ENCODE peak calls at places on chromosomes 1 and 21, in seven cellular contexts. One of them, this sample, is unnamed.

GRCh38 chr1:163785868-163786267 is 464.1 kb downstream of the NUF2 start:
- DNase-seq in astrocyte of the spinal cord: no peak
- DNase-seq in CD8-positive, alpha-beta T cell: no peak
- DNase-seq in heart left ventricle: no peak
- DNase-seq in IMR-90: no peak
- DNase-seq in fibroblast of mammary gland: no peak
- DNase-seq in endodermal cell: no peak
- DNase-seq in this sample: no peak

GRCh38 chr1:183097438-183098051 is 74.3 kb downstream of the LAMC1 start:
- DNase-seq in astrocyte of the spinal cord: peak
- DNase-seq in CD8-positive, alpha-beta T cell: no peak
- DNase-seq in heart left ventricle: no peak
- DNase-seq in IMR-90: peak
- DNase-seq in fibroblast of mammary gland: peak
- DNase-seq in endodermal cell: no peak
- DNase-seq in this sample: peak

GRCh38 chr1:2019571-2020309 is 595 bp downstream of the GABRD start:
- DNase-seq in astrocyte of the spinal cord: no peak
- DNase-seq in CD8-positive, alpha-beta T cell: no peak
- DNase-seq in heart left ventricle: no peak
- DNase-seq in IMR-90: no peak
- DNase-seq in fibroblast of mammary gland: no peak
- DNase-seq in endodermal cell: peak
- DNase-seq in this sample: no peak

GRCh38 chr1:102550729-102551384 is 554.1 kb upstream of the OLFM3 start:
- DNase-seq in astrocyte of the spinal cord: peak
- DNase-seq in CD8-positive, alpha-beta T cell: no peak
- DNase-seq in heart left ventricle: no peak
- DNase-seq in IMR-90: peak
- DNase-seq in fibroblast of mammary gland: peak
- DNase-seq in endodermal cell: peak
- DNase-seq in this sample: peak

GRCh38 chr1:231970684-231971083 is 344.1 kb downstream of the DISC1 start:
- DNase-seq in astrocyte of the spinal cord: no peak
- DNase-seq in CD8-positive, alpha-beta T cell: no peak
- DNase-seq in heart left ventricle: no peak
- DNase-seq in IMR-90: no peak
- DNase-seq in fibroblast of mammary gland: no peak
- DNase-seq in endodermal cell: no peak
- DNase-seq in this sample: no peak

GRCh38 chr1:160707171-160708109 is 4.2 kb downstream of the CD48 start:
- DNase-seq in astrocyte of the spinal cord: no peak
- DNase-seq in CD8-positive, alpha-beta T cell: peak
- DNase-seq in heart left ventricle: no peak
- DNase-seq in IMR-90: no peak
- DNase-seq in fibroblast of mammary gland: no peak
- DNase-seq in endodermal cell: no peak
- DNase-seq in this sample: no peak

GRCh38 chr1:22747021-22747734 is 36.5 kb downstream of the EPHB2 start:
- DNase-seq in astrocyte of the spinal cord: peak
- DNase-seq in CD8-positive, alpha-beta T cell: no peak
- DNase-seq in heart left ventricle: no peak
- DNase-seq in IMR-90: peak
- DNase-seq in fibroblast of mammary gland: peak
- DNase-seq in endodermal cell: no peak
- DNase-seq in this sample: peak

GRCh38 chr1:166944186-166944967 is 31.0 kb downstream of the ILDR2 start:
- DNase-seq in astrocyte of the spinal cord: peak
- DNase-seq in CD8-positive, alpha-beta T cell: no peak
- DNase-seq in heart left ventricle: no peak
- DNase-seq in IMR-90: peak
- DNase-seq in fibroblast of mammary gland: no peak
- DNase-seq in endodermal cell: no peak
- DNase-seq in this sample: peak

GRCh38 chr21:36092676-36093075 is 22.9 kb downstream of the CBR1 start:
- DNase-seq in astrocyte of the spinal cord: no peak
- DNase-seq in CD8-positive, alpha-beta T cell: no peak
- DNase-seq in heart left ventricle: no peak
- DNase-seq in IMR-90: no peak
- DNase-seq in fibroblast of mammary gland: no peak
- DNase-seq in endodermal cell: no peak
- DNase-seq in this sample: no peak

GRCh38 chr1:170593612-170594011 is 61.6 kb downstream of the GORAB start:
- DNase-seq in astrocyte of the spinal cord: no peak
- DNase-seq in CD8-positive, alpha-beta T cell: no peak
- DNase-seq in heart left ventricle: no peak
- DNase-seq in IMR-90: no peak
- DNase-seq in fibroblast of mammary gland: no peak
- DNase-seq in endodermal cell: no peak
- DNase-seq in this sample: no peak

GRCh38 chr21:29738730-29739129 is 201.1 kb downstream of the GRIK1 start:
- DNase-seq in astrocyte of the spinal cord: no peak
- DNase-seq in CD8-positive, alpha-beta T cell: no peak
- DNase-seq in heart left ventricle: no peak
- DNase-seq in IMR-90: no peak
- DNase-seq in fibroblast of mammary gland: no peak
- DNase-seq in endodermal cell: no peak
- DNase-seq in this sample: no peak

GRCh38 chr1:234336359-234336758 is 36.9 kb upstream of the COA6 start:
- DNase-seq in astrocyte of the spinal cord: no peak
- DNase-seq in CD8-positive, alpha-beta T cell: no peak
- DNase-seq in heart left ventricle: no peak
- DNase-seq in IMR-90: no peak
- DNase-seq in fibroblast of mammary gland: no peak
- DNase-seq in endodermal cell: no peak
- DNase-seq in this sample: no peak

GRCh38 chr1:47970882-47971281 is 26.3 kb downstream of the TRABD2B start:
- DNase-seq in astrocyte of the spinal cord: no peak
- DNase-seq in CD8-positive, alpha-beta T cell: no peak
- DNase-seq in heart left ventricle: no peak
- DNase-seq in IMR-90: no peak
- DNase-seq in fibroblast of mammary gland: no peak
- DNase-seq in endodermal cell: no peak
- DNase-seq in this sample: no peak

GRCh38 chr21:45011911-45012660 is 62.3 kb upstream of the ADARB1 start:
- DNase-seq in astrocyte of the spinal cord: peak
- DNase-seq in CD8-positive, alpha-beta T cell: no peak
- DNase-seq in heart left ventricle: no peak
- DNase-seq in IMR-90: peak
- DNase-seq in fibroblast of mammary gland: peak
- DNase-seq in endodermal cell: peak
- DNase-seq in this sample: peak

GRCh38 chr1:231357831-231358354 is 19.8 kb downstream of the SPRTN start:
- DNase-seq in astrocyte of the spinal cord: peak
- DNase-seq in CD8-positive, alpha-beta T cell: peak
- DNase-seq in heart left ventricle: no peak
- DNase-seq in IMR-90: peak
- DNase-seq in fibroblast of mammary gland: peak
- DNase-seq in endodermal cell: peak
- DNase-seq in this sample: peak

GRCh38 chr1:160425847-160426246 is 25.5 kb downstream of the VANGL2 start:
- DNase-seq in astrocyte of the spinal cord: no peak
- DNase-seq in CD8-positive, alpha-beta T cell: no peak
- DNase-seq in heart left ventricle: no peak
- DNase-seq in IMR-90: no peak
- DNase-seq in fibroblast of mammary gland: no peak
- DNase-seq in endodermal cell: no peak
- DNase-seq in this sample: no peak

GRCh38 chr1:203174324-203174985 is 1.2 kb downstream of the MYBPH start:
- DNase-seq in astrocyte of the spinal cord: no peak
- DNase-seq in CD8-positive, alpha-beta T cell: no peak
- DNase-seq in heart left ventricle: no peak
- DNase-seq in IMR-90: no peak
- DNase-seq in fibroblast of mammary gland: no peak
- DNase-seq in endodermal cell: no peak
- DNase-seq in this sample: no peak

GRCh38 chr1:30694248-30695175 is 28.9 kb downstream of the MATN1 start:
- DNase-seq in astrocyte of the spinal cord: no peak
- DNase-seq in CD8-positive, alpha-beta T cell: no peak
- DNase-seq in heart left ventricle: no peak
- DNase-seq in IMR-90: no peak
- DNase-seq in fibroblast of mammary gland: no peak
- DNase-seq in endodermal cell: no peak
- DNase-seq in this sample: no peak
- H3K4me3 ChIP-seq in astrocyte of the spinal cord: no peak
- H3K4me3 ChIP-seq in CD8-positive, alpha-beta T cell: no peak
- H3K4me3 ChIP-seq in heart left ventricle: no peak
- H3K4me3 ChIP-seq in IMR-90: no peak
- H3K4me3 ChIP-seq in fibroblast of mammary gland: no peak
- H3K4me3 ChIP-seq in endodermal cell: no peak
- H3K4me3 ChIP-seq in this sample: no peak

DNA sequence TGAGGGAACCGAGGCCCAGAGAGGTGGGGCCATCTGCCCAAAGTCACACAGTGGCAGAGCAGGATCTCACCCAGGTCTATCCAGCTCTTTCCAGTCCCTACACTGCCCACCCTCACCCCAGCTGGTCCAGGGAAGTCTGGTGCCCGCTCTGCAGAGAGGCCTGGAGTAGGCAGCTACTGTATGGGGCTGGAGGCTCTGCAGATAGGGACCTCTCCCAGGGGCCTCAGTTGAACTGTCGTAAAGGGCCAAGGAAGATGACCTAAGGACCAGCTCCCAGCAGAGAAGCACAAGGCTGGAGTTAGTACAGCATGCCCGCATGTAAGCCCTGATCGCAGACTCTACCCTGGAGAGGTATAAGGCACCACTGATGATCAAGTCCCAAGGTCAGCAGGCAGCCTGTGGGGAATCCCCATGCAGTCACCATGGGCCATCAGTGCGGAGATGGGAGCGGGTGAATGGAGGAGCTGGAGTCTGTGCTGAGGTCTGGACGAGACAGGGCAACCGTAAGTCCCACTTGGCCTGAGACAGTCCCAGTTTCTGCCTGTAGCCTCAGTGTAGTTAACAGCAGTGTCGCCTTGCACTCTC is 320.2 kb downstream of the MATN1 start:
- DNase-seq in astrocyte of the spinal cord: no peak
- DNase-seq in CD8-positive, alpha-beta T cell: no peak
- DNase-seq in heart left ventricle: no peak
- DNase-seq in IMR-90: no peak
- DNase-seq in fibroblast of mammary gland: no peak
- DNase-seq in endodermal cell: peak
- DNase-seq in this sample: no peak
- TF ChIP-seq CTCF in astrocyte of the spinal cord: no peak
- TF ChIP-seq CTCF in CD8-positive, alpha-beta T cell: no peak
- TF ChIP-seq CTCF in heart left ventricle: no peak
- TF ChIP-seq CTCF in IMR-90: no peak
- TF ChIP-seq CTCF in fibroblast of mammary gland: no peak
- TF ChIP-seq CTCF in endodermal cell: no peak
- TF ChIP-seq CTCF in this sample: no peak

DNA sequence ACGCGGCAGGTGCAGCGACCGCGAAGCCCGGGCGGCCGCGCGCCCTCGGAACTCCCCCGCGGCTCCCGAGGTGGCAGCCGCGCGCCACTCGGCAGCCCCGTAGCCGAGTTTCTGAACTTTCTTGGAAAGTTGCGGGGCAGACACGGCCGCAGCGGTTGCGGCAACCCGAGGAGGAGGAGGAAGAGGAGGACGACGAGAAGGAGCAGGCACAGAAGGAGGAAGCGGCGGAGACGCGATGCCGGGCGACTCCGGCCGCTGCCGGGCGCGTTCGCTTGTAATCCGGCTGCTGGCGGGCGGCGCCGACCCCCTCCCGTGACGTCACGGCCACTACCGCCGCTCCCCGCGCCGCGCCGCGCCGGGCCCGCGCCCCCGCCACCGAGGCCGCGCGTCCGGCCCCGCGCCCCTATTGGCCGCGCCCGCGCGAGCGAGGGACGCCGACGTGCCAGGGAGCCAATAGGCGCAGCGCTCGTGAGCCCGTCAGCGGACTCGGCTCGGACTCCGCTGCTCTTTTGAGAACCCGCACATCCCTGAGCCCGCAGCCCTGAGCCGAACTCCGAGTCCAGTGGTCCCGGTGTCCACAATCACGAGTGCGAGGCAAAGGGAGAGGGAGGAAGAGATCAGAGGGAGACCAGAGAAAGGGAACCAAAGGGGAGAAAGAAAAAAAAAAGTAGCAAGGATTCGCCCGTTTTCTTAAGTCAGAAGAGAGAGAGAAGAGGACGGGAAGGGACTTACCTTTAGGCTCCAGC is 736 bp upstream of the BARHL2 start:
- DNase-seq in astrocyte of the spinal cord: peak
- DNase-seq in CD8-positive, alpha-beta T cell: no peak
- DNase-seq in heart left ventricle: no peak
- DNase-seq in IMR-90: peak
- DNase-seq in fibroblast of mammary gland: peak
- DNase-seq in endodermal cell: peak
- DNase-seq in this sample: peak
- H3K4me3 ChIP-seq in astrocyte of the spinal cord: peak
- H3K4me3 ChIP-seq in CD8-positive, alpha-beta T cell: peak
- H3K4me3 ChIP-seq in heart left ventricle: peak
- H3K4me3 ChIP-seq in IMR-90: peak
- H3K4me3 ChIP-seq in fibroblast of mammary gland: peak
- H3K4me3 ChIP-seq in endodermal cell: peak
- H3K4me3 ChIP-seq in this sample: peak

DNA sequence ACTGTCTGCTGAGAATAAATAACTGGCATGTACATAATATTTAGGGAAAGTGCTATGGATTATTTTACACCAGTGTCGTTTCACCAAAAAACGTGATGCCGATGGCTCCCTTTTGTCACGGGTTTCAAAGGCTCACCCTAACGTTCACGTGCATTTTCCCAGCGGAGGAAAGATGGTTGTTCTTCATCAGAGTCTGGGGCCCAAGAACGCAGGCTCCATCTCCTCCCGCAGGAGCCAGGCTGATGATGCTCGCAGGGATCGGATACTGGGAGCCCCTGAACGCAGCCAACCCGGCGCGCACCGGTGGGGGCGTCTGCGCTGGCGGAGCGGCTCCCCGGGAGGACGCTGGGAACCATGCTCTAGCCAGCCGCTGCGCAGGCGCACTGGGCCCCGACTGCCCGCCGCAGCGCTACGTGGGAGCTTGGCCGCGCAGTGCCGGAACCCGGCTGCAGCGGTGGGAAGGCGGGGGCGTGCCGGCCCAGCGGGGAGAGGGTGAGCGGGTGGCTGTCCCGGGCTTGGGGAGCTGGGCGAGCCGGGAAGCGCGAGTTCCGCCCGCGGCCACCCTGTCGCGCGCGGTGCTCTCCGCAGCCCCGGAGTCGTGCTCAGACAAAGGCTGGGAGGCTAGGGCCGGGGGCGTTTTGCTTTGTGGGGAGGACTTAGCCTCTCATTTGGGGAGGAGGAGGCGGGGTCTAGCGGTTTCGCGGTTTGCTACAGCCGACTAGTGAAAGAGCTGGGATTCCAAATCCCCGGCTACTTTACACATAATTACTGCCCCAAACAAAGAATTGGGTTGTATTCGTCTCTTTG is at the start of gene ZFP69B:
- DNase-seq in astrocyte of the spinal cord: peak
- DNase-seq in CD8-positive, alpha-beta T cell: peak
- DNase-seq in heart left ventricle: peak
- DNase-seq in IMR-90: peak
- DNase-seq in fibroblast of mammary gland: peak
- DNase-seq in endodermal cell: peak
- DNase-seq in this sample: peak
- TF ChIP-seq CTCF in astrocyte of the spinal cord: no peak
- TF ChIP-seq CTCF in CD8-positive, alpha-beta T cell: no peak
- TF ChIP-seq CTCF in heart left ventricle: peak
- TF ChIP-seq CTCF in IMR-90: peak
- TF ChIP-seq CTCF in fibroblast of mammary gland: no peak
- TF ChIP-seq CTCF in endodermal cell: peak
- TF ChIP-seq CTCF in this sample: peak

This sample was measured in choroid plexus epithelial cell.